ENCODE peak calls at places on chromosome 11, in four cellular contexts. X is lung, N is body of pancreas, A is heart right ventricle. R is an unnamed sample.

GRCh38 chr11:75450236-75450635 is 17.2 kb upstream of the KLHL35 start:
- DNase-seq in N (no peak), A (no peak), X (no peak), R (no peak)

GRCh38 chr11:125348141-125348651 is 147.9 kb downstream of the FEZ1 start:
- DNase-seq in N (no peak), X (no peak), A (no peak), R (no peak)

GRCh38 chr11:109972181-109972715 is 120.9 kb upstream of the ZC3H12C start:
- DNase-seq in X (no peak), N (no peak), A (no peak), R (no peak)

GRCh38 chr11:129894281-129895125 is 875 bp downstream of the NFRKB start:
- DNase-seq in A (no peak), N (no peak), X (no peak), R (peak)

GRCh38 chr11:18394928-18395734 is 768 bp downstream of the LDHA start:
- DNase-seq in N (peak), A (no peak), X (no peak), R (no peak)

GRCh38 chr11:83051760-83052671 is 19.7 kb downstream of the RAB30 start:
- DNase-seq in A (peak), N (peak), X (no peak), R (no peak)

GRCh38 chr11:26780686-26781085 is 58.8 kb upstream of the SLC5A12 start:
- DNase-seq in A (no peak), N (no peak), X (no peak), R (no peak)

GRCh38 chr11:103480421-103480820 is 371.2 kb downstream of the DYNC2H1 start:
- DNase-seq in N (no peak), X (no peak), A (no peak), R (no peak)

GRCh38 chr11:128814856-128815705 is 52.0 kb downstream of the KCNJ1 start:
- DNase-seq in A (peak), N (no peak), X (no peak), R (no peak)

GRCh38 chr11:117657801-117658200 is 139.2 kb downstream of the DSCAML1 start:
- DNase-seq in A (peak), N (no peak), X (no peak), R (no peak)

GRCh38 chr11:126495806-126496205 is 140.3 kb downstream of the ST3GAL4 start:
- DNase-seq in X (no peak), A (no peak), N (no peak), R (no peak)

GRCh38 chr11:36149538-36150242 is 139.5 kb downstream of the COMMD9 start:
- DNase-seq in X (peak), N (peak), A (no peak), R (peak)

GRCh38 chr11:118229274-118229847 is 4.5 kb upstream of the JAML start:
- DNase-seq in A (no peak), X (no peak), N (no peak), R (no peak)

GRCh38 chr11:43419460-43419859 is 60.7 kb downstream of the TTC17 start:
- DNase-seq in A (no peak), N (peak), X (no peak), R (peak)

GRCh38 chr11:124754309-124754708 is 2.3 kb upstream of the VSIG2 start:
- DNase-seq in X (no peak), N (no peak), A (no peak), R (no peak)

GRCh38 chr11:119029340-119030028 is 1.2 kb downstream of the SLC37A4 start:
- DNase-seq in N (peak), A (no peak), X (no peak), R (peak)

GRCh38 chr11:87851234-87851633 is 324.0 kb downstream of the RAB38 start:
- DNase-seq in N (no peak), A (no peak), X (no peak), R (no peak)

GRCh38 chr11:92314499-92314898 is 89.9 kb downstream of the FAT3 start:
- DNase-seq in X (no peak), N (no peak), A (no peak), R (no peak)

GRCh38 chr11:117816846-117817212 is 7.7 kb downstream of the FXYD2 start:
- DNase-seq in A (no peak), N (no peak), X (no peak), R (no peak)

GRCh38 chr11:59891781-59892181 is 13.2 kb downstream of the OOSP3 start:
- DNase-seq in N (no peak), X (no peak), A (peak), R (no peak)

GRCh38 chr11:86069408-86070086 is 663 bp upstream of the PICALM start:
- DNase-seq in A (no peak), N (no peak), X (peak), R (no peak)

GRCh38 chr11:124793466-124794278 is 6.5 kb downstream of the MSANTD2 start:
- DNase-seq in A (no peak), N (peak), X (no peak), R (no peak)

GRCh38 chr11:28524098-28524497 is 415.9 kb downstream of the METTL15 start:
- DNase-seq in X (no peak), A (no peak), N (no peak), R (no peak)

GRCh38 chr11:130634981-130635473 is 186.6 kb downstream of the ADAMTS15 start:
- DNase-seq in N (no peak), X (no peak), A (no peak), R (no peak)

GRCh38 chr11:62604460-62605130 is 2.9 kb upstream of the MTA2 start:
- DNase-seq in N (no peak), A (no peak), X (no peak), R (no peak)

GRCh38 chr11:92286718-92287117 is 62.1 kb downstream of the FAT3 start:
- DNase-seq in A (no peak), X (no peak), N (no peak), R (no peak)

GRCh38 chr11:5380740-5381342 is 2.8 kb upstream of the OR51M1 start:
- DNase-seq in N (peak), A (no peak), X (peak), R (no peak)

GRCh38 chr11:108239076-108239475 is 16.2 kb downstream of the ATM start:
- DNase-seq in N (no peak), X (no peak), A (no peak), R (no peak)

GRCh38 chr11:69892986-69893555 is 73.9 kb upstream of the FGF3 start:
- DNase-seq in A (no peak), N (no peak), X (no peak), R (no peak)

GRCh38 chr11:133990501-133990900 is 33.7 kb upstream of the IGSF9B start:
- DNase-seq in A (no peak), X (no peak), N (no peak), R (no peak)

GRCh38 chr11:64842851-64843841 is 1.3 kb downstream of the CDC42BPG start:
- DNase-seq in A (no peak), X (no peak), N (peak), R (no peak)

GRCh38 chr11:64844330-64845124 is at the start of gene CDC42BPG:
- DNase-seq in A (peak), X (peak), N (peak), R (peak)

GRCh38 chr11:64845125-64845735 is 777 bp upstream of the CDC42BPG start:
- DNase-seq in A (no peak), X (no peak), N (no peak), R (no peak)

GRCh38 chr11:64842366-64842759 is 2.1 kb downstream of the CDC42BPG start:
- DNase-seq in X (no peak), N (no peak), A (no peak), R (no peak)

DNA sequence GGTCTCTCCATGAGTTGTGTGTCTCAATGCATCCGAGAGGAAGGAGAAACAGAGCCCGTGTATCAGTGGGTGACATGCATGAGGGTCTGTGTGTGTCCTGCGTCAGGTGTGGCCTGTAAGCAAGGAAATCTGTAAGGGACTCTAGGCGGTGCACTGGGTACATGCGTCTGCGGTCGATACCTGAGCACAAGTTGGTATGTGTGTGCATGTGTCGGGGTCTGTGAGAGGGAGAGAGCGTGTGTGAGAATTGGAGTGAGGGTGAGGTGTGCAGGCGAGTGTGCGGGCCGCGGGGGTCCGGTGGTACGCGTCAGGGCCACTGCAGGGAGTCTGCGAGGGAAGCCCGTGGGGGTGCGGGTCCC is 503 bp downstream of the CDC42BPG start:
- DNase-seq in X (no peak), N (no peak), A (no peak), R (no peak)
- H3K27ac ChIP-seq in X (no peak), N (peak), A (no peak), R (peak)

DNA sequence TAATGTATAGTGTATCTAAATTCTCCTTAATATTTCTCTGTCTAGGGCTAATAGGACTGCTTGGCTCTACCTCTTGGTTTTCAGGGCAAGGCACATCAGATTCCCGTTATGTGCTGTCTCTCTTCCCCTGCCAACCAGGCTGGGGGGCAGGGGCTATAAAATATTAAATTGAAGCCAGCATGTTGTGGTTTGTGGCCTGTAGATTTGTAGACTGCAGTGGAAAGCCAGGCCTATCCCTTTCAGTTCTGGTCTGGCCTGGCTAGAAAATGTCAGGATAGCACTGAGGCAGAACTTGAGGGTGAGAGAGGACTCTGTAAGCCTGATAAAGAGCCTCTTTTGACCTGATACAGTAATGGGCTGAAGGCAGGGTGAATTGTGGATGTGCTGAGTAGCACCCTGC is 14.4 kb upstream of the GRK2 start:
- DNase-seq in X (no peak), N (no peak), A (no peak), R (no peak)
- H3K27ac ChIP-seq in X (no peak), N (no peak), A (no peak), R (no peak)

GRCh38 chr11:19725379-19726079 is 12.9 kb downstream of the NAV2 start:
- DNase-seq in A (no peak), N (peak), X (peak), R (no peak)

GRCh38 chr11:19724765-19725164 is 12.1 kb downstream of the NAV2 start:
- DNase-seq in N (no peak), X (no peak), A (no peak), R (no peak)

GRCh38 chr11:19729141-19729540 is 16.5 kb downstream of the NAV2 start:
- DNase-seq in A (no peak), N (no peak), X (no peak), R (no peak)

GRCh38 chr11:19728436-19728835 is 15.8 kb downstream of the NAV2 start:
- DNase-seq in X (no peak), N (no peak), A (no peak), R (no peak)

DNA sequence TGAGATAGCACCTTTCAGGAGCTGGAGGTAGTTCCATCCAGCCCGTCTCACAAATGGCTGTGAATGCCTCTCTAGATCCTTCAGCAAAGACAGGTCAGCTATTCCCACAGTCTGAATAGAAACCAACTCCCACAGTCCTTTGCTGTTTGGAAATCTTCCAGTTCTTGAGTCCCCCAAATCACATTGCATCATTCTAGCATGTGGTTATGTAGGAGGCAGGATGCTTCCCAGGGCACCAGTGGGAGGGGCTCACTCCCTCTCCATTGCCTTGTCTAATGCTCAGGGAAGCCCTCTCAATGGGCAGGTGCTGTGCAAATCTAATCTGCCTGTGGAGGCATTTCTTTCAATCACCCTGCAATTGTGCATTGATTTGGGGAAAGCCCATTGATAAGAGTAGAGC is 14.6 kb downstream of the NAV2 start:
- DNase-seq in N (no peak), A (no peak), X (no peak), R (no peak)
- H3K27ac ChIP-seq in N (no peak), A (no peak), X (no peak), R (no peak)

DNA sequence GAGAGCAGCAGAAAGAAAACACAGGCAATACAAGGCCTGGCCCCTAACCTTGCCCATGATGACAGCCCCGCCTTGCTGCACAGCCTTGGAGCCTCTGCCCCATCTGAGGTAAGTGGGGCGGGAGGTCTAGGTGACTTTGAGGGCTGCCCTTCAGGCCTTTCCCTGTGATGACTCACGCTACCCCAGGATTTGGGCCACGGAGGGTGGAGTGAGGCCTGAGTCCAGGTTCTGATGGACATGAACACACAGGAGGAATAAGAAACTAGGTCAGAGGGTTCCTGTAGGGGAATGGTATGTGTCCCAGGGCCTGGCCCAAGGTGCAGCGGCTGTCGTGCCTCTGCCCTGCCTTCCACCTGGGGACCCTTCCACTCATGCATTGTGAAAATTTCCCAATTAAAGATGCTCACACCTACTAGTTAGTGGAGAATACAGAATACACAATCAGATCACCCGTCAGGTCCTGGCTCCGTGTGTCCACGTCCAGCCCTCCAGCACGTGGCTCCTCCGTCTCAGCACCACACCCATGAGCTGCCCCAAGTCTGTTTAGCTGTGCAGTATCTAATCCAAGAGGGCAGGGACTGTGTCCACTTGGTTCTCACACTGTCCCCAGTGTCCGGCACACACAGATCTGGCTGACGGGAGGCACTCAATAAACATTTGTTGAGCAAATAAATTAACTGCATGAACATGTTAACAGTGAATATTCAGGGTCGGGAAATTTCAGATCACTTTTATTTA is 111.0 kb downstream of the CHST1 start:
- DNase-seq in X (no peak), N (no peak), A (peak), R (no peak)
- H3K27ac ChIP-seq in X (no peak), N (no peak), A (no peak), R (no peak)

DNA sequence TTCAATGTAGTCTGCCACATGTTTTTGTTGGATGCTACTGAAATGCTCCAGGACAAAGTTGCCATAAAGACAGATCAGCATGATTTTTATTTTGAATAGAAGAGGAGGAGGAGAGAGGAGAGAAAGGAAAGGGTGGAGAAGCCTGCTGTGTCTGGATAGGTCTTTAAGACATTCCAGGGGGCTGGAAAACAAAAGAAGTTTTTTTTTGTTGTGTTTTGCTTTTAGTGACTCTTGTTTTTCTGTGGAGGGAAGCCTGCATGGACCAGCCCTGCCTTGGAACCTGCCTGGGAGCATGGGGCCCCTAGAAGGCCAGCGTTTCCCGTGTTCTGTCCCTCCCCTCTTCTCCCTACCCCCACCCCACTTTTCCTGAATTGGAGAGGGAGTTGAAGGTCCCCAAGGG is 2.3 kb downstream of the TSPAN18 start:
- DNase-seq in N (no peak), A (no peak), X (no peak), R (no peak)
- H3K27ac ChIP-seq in N (no peak), A (peak), X (peak), R (no peak)

GRCh38 chr11:12180257-12181205 is 70.1 kb downstream of the MICAL2 start:
- DNase-seq in X (no peak), N (no peak), A (no peak), R (no peak)

GRCh38 chr11:12179019-12179418 is 68.6 kb downstream of the MICAL2 start:
- DNase-seq in A (no peak), X (peak), N (peak), R (no peak)

GRCh38 chr11:12182650-12183511 is 72.5 kb downstream of the MICAL2 start:
- DNase-seq in X (peak), A (no peak), N (no peak), R (no peak)

GRCh38 chr11:12177739-12178338 is 67.4 kb downstream of the MICAL2 start:
- DNase-seq in X (no peak), N (no peak), A (no peak), R (no peak)

GRCh38 chr11:12179521-12179920 is 69.1 kb downstream of the MICAL2 start:
- DNase-seq in N (no peak), X (no peak), A (no peak), R (no peak)
- H3K27ac ChIP-seq in N (peak), X (peak), A (peak), R (no peak)

DNA sequence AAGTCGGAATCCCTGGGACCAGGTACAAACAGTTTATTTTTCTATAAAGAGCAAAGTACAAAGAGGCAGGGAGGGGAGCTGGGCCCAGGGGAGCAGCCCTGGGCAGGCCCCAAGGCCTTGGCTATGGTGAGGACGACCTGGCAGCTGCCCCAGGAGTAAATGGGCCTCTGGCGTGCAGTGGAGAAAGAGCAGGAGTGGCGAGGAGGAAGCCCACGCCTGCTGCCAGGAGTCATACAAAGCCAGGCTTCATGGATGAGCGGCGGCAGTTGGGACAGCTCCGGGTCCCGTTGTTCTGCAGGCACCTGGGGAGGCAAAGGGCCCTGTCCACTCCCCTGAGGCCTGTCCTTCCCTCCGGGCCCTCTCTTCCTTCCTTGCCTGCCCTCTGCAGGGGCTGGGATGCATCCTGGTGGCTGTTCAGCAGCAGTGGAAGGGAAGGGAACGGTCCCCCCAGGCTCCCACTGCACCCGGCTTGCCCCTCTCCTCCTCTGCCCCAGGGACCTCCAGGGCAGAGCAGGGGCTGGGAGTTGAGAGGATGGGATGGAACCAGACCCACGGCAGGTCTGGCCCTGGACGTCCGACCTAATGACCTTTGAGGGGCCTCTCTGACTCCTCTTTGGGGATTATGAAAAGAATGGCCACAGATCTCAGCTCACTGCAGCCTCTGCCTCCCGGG is 11.1 kb downstream of the RAPSN start:
- DNase-seq in A (peak), X (no peak), N (peak), R (no peak)
- H3K27ac ChIP-seq in A (peak), X (no peak), N (no peak), R (no peak)

R was measured in naive thymus-derived CD4-positive, alpha-beta T cell.